ENCODE peak calls at places on chromosomes 7 and 10, in eight cellular contexts. F is EL, P is NCI-H345, U is putamen, A is cardiac fibroblast, W is IMR-90, I is heart right ventricle, C is Peyer's patch. V is an unnamed sample.

GRCh38 chr7:150992833-150993302 is 2.1 kb downstream of the NOS3 start:
- DNase-seq in F (peak; percentile 29), P (peak; percentile 23), U (no peak), A (peak; percentile 44), W (no peak), I (no peak), C (no peak), V (peak; percentile 22)

GRCh38 chr10:87817291-87817872 is 644 bp downstream of the ATAD1 start:
- DNase-seq in F (peak; percentile 25), P (no peak), U (no peak), A (no peak), W (peak; percentile 8), I (no peak), C (no peak), V (peak; percentile 29)

GRCh38 chr7:637826-638225 is 88.7 kb upstream of the DNAAF5 start:
- DNase-seq in F (no peak), P (no peak), U (no peak), A (no peak), W (no peak), I (no peak), C (no peak), V (no peak)

GRCh38 chr7:66790219-66790618 is 49.7 kb downstream of the RABGEF1 start:
- DNase-seq in F (no peak), P (no peak), U (no peak), A (peak; percentile 38), W (no peak), I (no peak), C (no peak), V (no peak)

GRCh38 chr7:87398441-87398840 is 53.0 kb downstream of the CROT start:
- DNase-seq in F (peak; percentile 74), P (no peak), U (no peak), A (peak; percentile 28), W (peak; percentile 79), I (no peak), C (no peak), V (peak; percentile 44)

GRCh38 chr7:106681815-106682495 is 21.0 kb upstream of the CCDC71L start:
- DNase-seq in F (peak; percentile 74), P (no peak), U (no peak), A (peak; percentile 48), W (peak; percentile 70), I (no peak), C (no peak), V (peak; percentile 18)

GRCh38 chr10:49741108-49741995 is 20.8 kb downstream of the OGDHL start:
- DNase-seq in F (no peak), P (no peak), U (no peak), A (no peak), W (no peak), I (no peak), C (no peak), V (no peak)

GRCh38 chr7:50068026-50068425 is 25.0 kb downstream of the ZPBP start:
- DNase-seq in F (peak; percentile 1), P (peak; percentile 78), U (no peak), A (peak; percentile 4), W (no peak), I (no peak), C (peak; percentile 54), V (no peak)

GRCh38 chr7:2802504-2803341 is 41.4 kb downstream of the GNA12 start:
- DNase-seq in F (peak; percentile 63), P (peak; percentile 87), U (no peak), A (peak; percentile 76), W (peak; percentile 72), I (peak; percentile 56), C (no peak), V (peak; percentile 42)

GRCh38 chr10:117472872-117473271 is 69.7 kb upstream of the EMX2 start:
- DNase-seq in F (no peak), P (no peak), U (no peak), A (no peak), W (no peak), I (no peak), C (no peak), V (no peak)

GRCh38 chr7:44143606-44144250 is 2.6 kb upstream of the MYL7 start:
- DNase-seq in F (no peak), P (no peak), U (no peak), A (no peak), W (no peak), I (no peak), C (peak; percentile 29), V (peak; percentile 67)

GRCh38 chr7:136293272-136293671 is 316.1 kb upstream of the MTPN start:
- DNase-seq in F (no peak), P (no peak), U (no peak), A (no peak), W (no peak), I (no peak), C (no peak), V (no peak)

GRCh38 chr7:113752289-113752688 is 166.5 kb downstream of the PPP1R3A start:
- DNase-seq in F (no peak), P (no peak), U (no peak), A (no peak), W (no peak), I (no peak), C (no peak), V (no peak)

GRCh38 chr7:7956531-7957221 is 11.9 kb upstream of the GLCCI1 start:
- DNase-seq in F (peak; percentile 73), P (no peak), U (no peak), A (no peak), W (peak; percentile 78), I (no peak), C (no peak), V (peak; percentile 65)

GRCh38 chr10:122342293-122343134 is 32.0 kb upstream of the PLEKHA1 start:
- DNase-seq in F (peak; percentile 51), P (peak; percentile 27), U (peak; percentile 72), A (peak; percentile 72), W (peak; percentile 51), I (no peak), C (peak; percentile 71), V (peak; percentile 85)

GRCh38 chr10:50512214-50512595 is 111.6 kb downstream of the SGMS1 start:
- DNase-seq in F (peak; percentile 6), P (no peak), U (no peak), A (no peak), W (peak; percentile 55), I (no peak), C (no peak), V (no peak)

GRCh38 chr10:119201233-119201632 is 6.1 kb upstream of the GRK5 start:
- DNase-seq in F (no peak), P (no peak), U (no peak), A (no peak), W (no peak), I (no peak), C (no peak), V (no peak)

GRCh38 chr10:4267084-4267774 is 482.2 kb upstream of the KLF6 start:
- DNase-seq in F (peak; percentile 30), P (no peak), U (no peak), A (peak; percentile 42), W (peak; percentile 32), I (no peak), C (peak; percentile 55), V (no peak)

GRCh38 chr10:48543445-48543844 is 61.4 kb downstream of the ARHGAP22 start:
- DNase-seq in F (no peak), P (no peak), U (no peak), A (no peak), W (peak; percentile 21), I (no peak), C (no peak), V (no peak)

GRCh38 chr7:91634485-91635177 is 245.9 kb downstream of the MTERF1 start:
- DNase-seq in F (no peak), P (peak; percentile 93), U (no peak), A (no peak), W (no peak), I (no peak), C (no peak), V (no peak)

GRCh38 chr7:80937336-80937735 is 18.5 kb upstream of the SEMA3C start:
- DNase-seq in F (no peak), P (no peak), U (no peak), A (no peak), W (no peak), I (no peak), C (no peak), V (no peak)

GRCh38 chr10:34102917-34103506 is 712.1 kb downstream of the PARD3 start:
- DNase-seq in F (peak; percentile 32), P (no peak), U (no peak), A (peak; percentile 76), W (peak; percentile 87), I (no peak), C (no peak), V (peak; percentile 86)

GRCh38 chr7:116771640-116772039 is 90.7 kb upstream of the CAPZA2 start:
- DNase-seq in F (no peak), P (no peak), U (no peak), A (no peak), W (no peak), I (no peak), C (peak; percentile 72), V (no peak)

GRCh38 chr10:71218046-71218832 is 5.9 kb downstream of the UNC5B start:
- DNase-seq in F (peak; percentile 28), P (peak; percentile 42), U (no peak), A (no peak), W (peak; percentile 74), I (no peak), C (peak; percentile 44), V (peak; percentile 29)

GRCh38 chr7:24898691-24899090 is 81.3 kb downstream of the OSBPL3 start:
- DNase-seq in F (peak; percentile 57), P (no peak), U (no peak), A (no peak), W (peak; percentile 61), I (no peak), C (no peak), V (no peak)

GRCh38 chr7:66033471-66034385 is 41.9 kb upstream of the ASL start:
- DNase-seq in F (no peak), P (no peak), U (no peak), A (no peak), W (peak; percentile 22), I (no peak), C (no peak), V (no peak)

GRCh38 chr10:122363311-122363710 is 11.2 kb upstream of the PLEKHA1 start:
- DNase-seq in F (no peak), P (no peak), U (no peak), A (no peak), W (no peak), I (no peak), C (no peak), V (no peak)